ENCODE peak calls at places on chromosome 11, in four cellular contexts. E is HT1080, Y is NCI-H2081 treated with DMSO at 0.1 percent for 48 hours, H is small intestine. X is an unnamed sample.
A peak's percentile ranks its signal among the peaks of the same experiment; 100 is the strongest.

GRCh38 chr11:31499576-31500178 is 9.7 kb downstream of the IMMP1L start:
- DNase-seq in E (no peak), Y (no peak), H (no peak), X (no peak)

GRCh38 chr11:73152086-73152853 is 10.2 kb upstream of the FCHSD2 start:
- DNase-seq in E (no peak), Y (no peak), H (no peak), X (no peak)

GRCh38 chr11:129280027-129280811 is 88.1 kb upstream of the ARHGAP32 start:
- DNase-seq in E (peak; percentile 81), Y (no peak), H (peak; percentile 16), X (no peak)

GRCh38 chr11:18785416-18785815 is 6.2 kb downstream of the PTPN5 start:
- DNase-seq in E (no peak), Y (no peak), H (no peak), X (no peak)

GRCh38 chr11:14902650-14903350 is 10.8 kb upstream of the CYP2R1 start:
- DNase-seq in E (peak; percentile 59), Y (no peak), H (no peak), X (peak; percentile 63)

GRCh38 chr11:2742611-2743426 is 43.0 kb upstream of the KCNQ1OT1 start:
- DNase-seq in E (no peak), Y (no peak), H (no peak), X (no peak)

GRCh38 chr11:5476184-5476819 is 12.2 kb upstream of the OR52D1 start:
- DNase-seq in E (no peak), Y (no peak), H (peak; percentile 59), X (peak; percentile 3)

GRCh38 chr11:59667812-59668187 is 1.0 kb downstream of the PATL1 start:
- DNase-seq in E (no peak), Y (no peak), H (peak; percentile 45), X (no peak)

GRCh38 chr11:70080763-70081162 is 2.6 kb downstream of the ANO1 start:
- DNase-seq in E (peak; percentile 71), Y (no peak), H (peak; percentile 34), X (peak; percentile 14)

GRCh38 chr11:117931331-117931950 is 2.2 kb upstream of the TMPRSS13 start:
- DNase-seq in E (no peak), Y (no peak), H (no peak), X (no peak)

GRCh38 chr11:68976563-68976962 is 4.2 kb downstream of the MRGPRD start:
- DNase-seq in E (no peak), Y (no peak), H (no peak), X (no peak)

GRCh38 chr11:20087118-20087521 is 73.2 kb downstream of the DBX1 start:
- DNase-seq in E (no peak), Y (no peak), H (no peak), X (no peak)

GRCh38 chr11:10878408-10879214 is 20.8 kb upstream of the ZBED5 start:
- DNase-seq in E (peak; percentile 63), Y (no peak), H (peak; percentile 73), X (peak; percentile 61)

X was measured in NCI-H226.